ENCODE peak calls at places on chromosomes 7 and 10, in six cellular contexts. R is heart left ventricle; A is activated CD4-positive, alpha-beta T cell treated with anti-CD3 and anti-CD28 coated beads for 36 hours; Y is CD4-positive, alpha-beta T cell; K is naive B cell; O is pancreas. Q is an unnamed sample.

GRCh38 chr10:21532694-21533576 is 1.1 kb upstream of the MLLT10 start:
- ATAC-seq in R (no peak), O (no peak), A (peak; percentile 2), Y (no peak), K (no peak), Q (peak; percentile 0)

GRCh38 chr10:47048533-47048905 is 137.3 kb downstream of the PTPN20 start:
- ATAC-seq in O (no peak), A (peak; percentile 62), K (no peak), R (no peak), Y (peak; percentile 21), Q (no peak)

GRCh38 chr7:595621-596010 is 76.0 kb upstream of the PDGFA start:
- ATAC-seq in O (no peak), Y (peak; percentile 24), R (no peak), A (peak; percentile 55), K (no peak), Q (no peak)

GRCh38 chr7:104327963-104328307 is 468 bp upstream of the LHFPL3 start:
- ATAC-seq in O (no peak), Y (no peak), R (no peak), A (no peak), K (no peak), Q (peak; percentile 17)

GRCh38 chr10:80324086-80324485 is 32.5 kb downstream of the DYDC1 start:
- ATAC-seq in O (peak; percentile 48), A (no peak), K (no peak), R (no peak), Y (no peak), Q (no peak)

GRCh38 chr7:75995052-75995471 is 667 bp upstream of the TMEM120A start:
- ATAC-seq in O (no peak), K (no peak), R (no peak), A (no peak), Y (no peak), Q (no peak)

GRCh38 chr7:4225352-4225751 is 456.7 kb upstream of the FOXK1 start:
- ATAC-seq in A (no peak), Y (no peak), O (no peak), K (no peak), R (no peak), Q (no peak)

GRCh38 chr7:93062599-93062998 is 55.2 kb downstream of the SAMD9 start:
- ATAC-seq in Y (no peak), O (no peak), R (no peak), K (no peak), A (no peak), Q (no peak)

GRCh38 chr10:46096909-46097575 is 51.0 kb upstream of the MSMB start:
- ATAC-seq in K (no peak), R (no peak), A (no peak), Y (no peak), O (no peak), Q (peak; percentile 17)